ENCODE peak calls at places on chromosomes 7 and 10, in ten cellular contexts. D is right lobe of liver; C is K562; E is heart right ventricle; L is kidney; N is CD8-positive, alpha-beta T cell; S is thoracic aorta; U is Peyer's patch; Z is uterus; P is GM12878. G is an unnamed sample. For H3K4me1, the result is how much of the 10 kb centered on the place peaks cover.

GRCh38 chr10:71634531-71635164 is 84.9 kb downstream of the C10orf105 start:
- DNase-seq in N (no peak), U (no peak), D (peak), E (peak), C (no peak), Z (no peak), L (no peak), P (no peak), S (no peak), G (no peak)

GRCh38 chr7:88310950-88311674 is 4.4 kb upstream of the STEAP4 start:
- DNase-seq in U (no peak), P (no peak), D (no peak), E (no peak), L (no peak), Z (no peak), N (no peak), C (peak), S (no peak), G (no peak)

GRCh38 chr7:40879941-40880558 is 745.2 kb downstream of the SUGCT start:
- DNase-seq in U (no peak), L (no peak), Z (no peak), E (no peak), C (no peak), P (no peak), D (no peak), S (no peak), N (no peak), G (no peak)

GRCh38 chr10:65275296-65275695 is 1650.5 kb upstream of the LRRTM3 start:
- DNase-seq in P (no peak), S (no peak), U (no peak), Z (no peak), C (no peak), E (no peak), N (no peak), D (no peak), L (no peak), G (no peak)

GRCh38 chr7:150415161-150416160 is 35.0 kb upstream of the GIMAP8 start:
- DNase-seq in E (no peak), D (no peak), L (no peak), S (no peak), U (peak), P (no peak), C (no peak), N (no peak), Z (no peak), G (no peak)

GRCh38 chr7:106417273-106417902 is 132.6 kb upstream of the NAMPT start:
- DNase-seq in D (peak), P (no peak), L (no peak), S (no peak), Z (no peak), C (no peak), E (no peak), N (no peak), U (no peak), G (no peak)

GRCh38 chr7:2212906-2213305 is 19.8 kb downstream of the MAD1L1 start:
- DNase-seq in N (no peak), C (no peak), S (no peak), Z (no peak), P (no peak), D (peak), L (peak), U (no peak), E (no peak), G (no peak)

GRCh38 chr7:44187636-44188416 is 1.4 kb downstream of the GCK start:
- DNase-seq in S (no peak), N (no peak), U (no peak), L (no peak), C (no peak), P (no peak), Z (no peak), E (no peak), D (no peak), G (no peak)

GRCh38 chr7:4634166-4634565 is 47.9 kb upstream of the FOXK1 start:
- DNase-seq in L (peak), Z (no peak), C (no peak), U (no peak), S (no peak), N (no peak), D (no peak), P (no peak), E (no peak), G (no peak)

GRCh38 chr10:26887611-26888215 is 27.0 kb upstream of the ABI1 start:
- DNase-seq in N (no peak), P (no peak), U (no peak), Z (no peak), C (no peak), S (no peak), E (no peak), D (no peak), L (no peak), G (no peak)

GRCh38 chr10:47323087-47323486 is 833 bp downstream of the GDF2 start:
- DNase-seq in C (no peak), U (no peak), L (no peak), E (no peak), S (no peak), D (no peak), N (no peak), P (no peak), Z (no peak), G (no peak)

GRCh38 chr10:88983939-88984338 is 6.7 kb upstream of the FAS start:
- DNase-seq in Z (no peak), N (no peak), C (no peak), S (no peak), P (no peak), E (no peak), D (no peak), U (no peak), L (no peak), G (no peak)

GRCh38 chr7:139730746-139731612 is 46.8 kb downstream of the HIPK2 start:
- DNase-seq in U (peak), L (no peak), E (peak), N (peak), S (peak), P (no peak), C (no peak), D (no peak), Z (peak), G (peak)

GRCh38 chr7:55504093-55504859 is 68.0 kb downstream of the VOPP1 start:
- DNase-seq in L (peak), Z (no peak), C (no peak), E (no peak), S (no peak), D (no peak), N (no peak), P (no peak), U (no peak), G (no peak)

GRCh38 chr10:118042827-118043242 is 3.9 kb downstream of the RAB11FIP2 start:
- DNase-seq in L (no peak), N (no peak), D (no peak), P (no peak), U (no peak), E (no peak), C (no peak), S (no peak), Z (no peak), G (no peak)

GRCh38 chr10:114684085-114684821 is 26.2 kb upstream of the ABLIM1 start:
- DNase-seq in P (no peak), S (no peak), C (no peak), E (peak), L (peak), D (peak), Z (peak), N (no peak), U (no peak), G (no peak)

GRCh38 chr7:106080307-106080987 is 31.7 kb downstream of the SYPL1 start:
- DNase-seq in C (no peak), P (no peak), U (no peak), D (peak), E (no peak), Z (no peak), N (no peak), S (no peak), L (no peak), G (no peak)

DNA sequence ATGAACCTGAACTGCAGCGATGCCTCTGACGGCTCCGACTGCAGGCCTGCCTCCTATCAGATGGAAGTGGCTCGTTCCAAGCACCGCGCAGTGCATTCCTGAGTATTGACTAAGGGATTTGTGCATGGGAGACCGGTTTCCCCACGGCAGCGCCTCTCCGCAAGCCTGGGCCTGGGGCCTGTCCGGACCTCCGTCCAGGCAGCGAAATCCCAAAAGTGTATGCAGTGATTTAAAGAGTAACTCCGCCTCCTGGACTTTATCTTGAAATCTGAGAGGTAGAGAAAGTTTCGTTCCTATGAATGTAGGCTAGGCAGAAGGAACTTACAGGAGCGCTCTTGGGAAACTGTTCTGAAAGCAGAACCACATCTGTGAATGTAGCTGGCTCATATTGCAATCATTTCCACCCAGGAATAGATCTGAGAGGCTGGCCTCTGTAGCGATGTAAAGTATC is 106.2 kb upstream of the CELF2 start:
- DNase-seq in C (no peak), D (no peak), U (peak), N (no peak), E (peak), S (peak), L (peak), Z (peak), P (no peak), G (peak)
- H3K27ac ChIP-seq in C (no peak), D (no peak), U (no peak), N (no peak), E (peak), S (peak), L (no peak), Z (peak), P (no peak), G (peak)

GRCh38 chr7:65002972-65003585 is 3.4 kb downstream of the ERV3-1 start:
- DNase-seq in C (no peak), Z (no peak), P (no peak), D (no peak), S (no peak), E (no peak), N (no peak), U (no peak), L (no peak), G (no peak)
- H3K4me1 ChIP-seq in C (under half), Z (under half), P (under half), D (under half), S (under half), E (half or more), N (under half), U (under half), L (under half), G (under half)

GRCh38 chr7:26233902-26234511 is 32.5 kb downstream of the CBX3 start:
- DNase-seq in D (no peak), P (no peak), S (no peak), U (no peak), Z (no peak), N (no peak), L (no peak), C (peak), E (no peak), G (no peak)
- TF ChIP-seq CTCF in D (no peak), P (no peak), S (no peak), U (no peak), Z (no peak), N (no peak), L (no peak), C (peak), E (no peak), G (no peak)

GRCh38 chr10:29102233-29102632 is 186.6 kb upstream of the LYZL1 start:
- DNase-seq in U (no peak), P (no peak), D (peak), C (no peak), S (no peak), E (no peak), Z (no peak), L (no peak), N (no peak), G (no peak)
- H3K27ac ChIP-seq in U (no peak), P (no peak), D (no peak), C (no peak), S (no peak), E (no peak), Z (no peak), L (no peak), N (no peak), G (no peak)

GRCh38 chr7:73893342-73894101 is 32.6 kb downstream of the TMEM270 start:
- DNase-seq in U (peak), S (peak), D (no peak), N (no peak), P (no peak), L (peak), Z (peak), E (peak), C (no peak), G (peak)
- H3K4me1 ChIP-seq in U (under half), S (under half), D (under half), N (under half), P (under half), L (under half), Z (under half), E (half or more), C (under half), G (under half)

GRCh38 chr10:126904807-126905686 is at the start of gene DOCK1:
- DNase-seq in S (no peak), Z (peak), D (peak), P (no peak), L (peak), U (no peak), C (no peak), E (peak), N (no peak), G (peak)
- TF ChIP-seq CTCF in S (no peak), Z (no peak), D (no peak), P (no peak), L (no peak), U (no peak), C (no peak), E (no peak), N (no peak), G (no peak)

GRCh38 chr10:110137142-110137545 is 70.3 kb upstream of the MXI1 start:
- DNase-seq in L (no peak), E (no peak), N (no peak), P (peak), Z (no peak), S (no peak), U (no peak), C (peak), D (no peak), G (no peak)
- H3K27ac ChIP-seq in L (no peak), E (peak), N (no peak), P (no peak), Z (peak), S (peak), U (no peak), C (peak), D (peak), G (peak)